ENCODE peak calls at places on chromosome 9, in five cellular contexts. D is DMS153, A is HuH-7.5, W is HAP-1, Q is SK-MEL-5. X is an unnamed sample.

GRCh38 chr9:129332581-129332980 is 154.5 kb upstream of the IER5L start:
- DNase-seq in D (no peak), Q (no peak), W (no peak), A (no peak), X (no peak)

GRCh38 chr9:98087420-98088354 is 31.2 kb downstream of the NANS start:
- DNase-seq in A (no peak), D (peak), W (no peak), Q (no peak), X (peak)

GRCh38 chr9:20702565-20702964 is 18.5 kb downstream of the FOCAD start:
- DNase-seq in W (no peak), A (no peak), Q (no peak), D (no peak), X (no peak)

GRCh38 chr9:14511452-14511851 is 181.8 kb downstream of the ZDHHC21 start:
- DNase-seq in W (no peak), Q (no peak), D (no peak), A (no peak), X (no peak)

GRCh38 chr9:70046274-70047070 is 2.8 kb downstream of the MAMDC2 start:
- DNase-seq in W (no peak), D (peak), A (no peak), Q (peak), X (peak)

GRCh38 chr9:120528834-120529233 is 51.1 kb downstream of the CDK5RAP2 start:
- DNase-seq in A (no peak), D (no peak), W (no peak), Q (no peak), X (peak)

GRCh38 chr9:94786586-94786985 is 60.1 kb downstream of the AOPEP start:
- DNase-seq in W (no peak), Q (no peak), A (no peak), D (no peak), X (no peak)

GRCh38 chr9:116959775-116960174 is 272.7 kb downstream of the TRIM32 start:
- DNase-seq in A (no peak), D (no peak), Q (no peak), W (no peak), X (no peak)

GRCh38 chr9:72592501-72593403 is 71.3 kb downstream of the TMC1 start:
- DNase-seq in D (peak), A (peak), Q (peak), W (peak), X (peak)

GRCh38 chr9:38026021-38026809 is 42.8 kb downstream of the SHB start:
- DNase-seq in Q (no peak), D (peak), A (no peak), W (no peak), X (peak)

GRCh38 chr9:72588336-72588735 is 66.9 kb downstream of the TMC1 start:
- DNase-seq in W (no peak), D (no peak), Q (no peak), A (no peak), X (no peak)

GRCh38 chr9:127163409-127163808 is 41.0 kb upstream of the ANGPTL2 start:
- DNase-seq in Q (peak), D (no peak), W (no peak), A (no peak), X (peak)

GRCh38 chr9:13279284-13280162 is at the start of gene MPDZ:
- DNase-seq in W (no peak), Q (peak), A (peak), D (peak), X (peak)

GRCh38 chr9:131485206-131485605 is 17.5 kb upstream of the POMT1 start:
- DNase-seq in Q (no peak), D (no peak), A (no peak), W (no peak), X (no peak)

GRCh38 chr9:130263601-130264413 is 1.8 kb upstream of the HMCN2 start:
- DNase-seq in Q (no peak), D (no peak), W (no peak), A (peak), X (peak)

GRCh38 chr9:100082786-100083185 is 16.0 kb downstream of the ERP44 start:
- DNase-seq in A (no peak), Q (no peak), D (no peak), W (no peak), X (no peak)

GRCh38 chr9:22817181-22817580 is 370.6 kb downstream of the DMRTA1 start:
- DNase-seq in D (no peak), Q (no peak), W (no peak), A (no peak), X (no peak)

GRCh38 chr9:10062629-10063395 is 550.0 kb downstream of the PTPRD start:
- DNase-seq in D (no peak), A (no peak), W (no peak), Q (no peak), X (no peak)

GRCh38 chr9:108682191-108682590 is 173.6 kb downstream of the ACTL7B start:
- DNase-seq in W (no peak), D (no peak), A (no peak), Q (no peak), X (no peak)

GRCh38 chr9:23824241-23825142 is 1.5 kb downstream of the ELAVL2 start:
- DNase-seq in Q (no peak), W (peak), D (no peak), A (no peak), X (peak)

GRCh38 chr9:114779352-114779845 is 26.4 kb downstream of the TNFSF15 start:
- DNase-seq in A (no peak), Q (no peak), D (peak), W (no peak), X (no peak)

GRCh38 chr9:87499455-87500015 is 1.9 kb downstream of the DAPK1 start:
- DNase-seq in W (no peak), D (no peak), Q (no peak), A (no peak), X (no peak)

GRCh38 chr9:101705135-101705661 is 33.2 kb downstream of the GRIN3A start:
- DNase-seq in W (peak), D (peak), A (no peak), Q (peak), X (peak)

GRCh38 chr9:130765135-130766030 is 69.7 kb upstream of the ABL1 start:
- DNase-seq in Q (no peak), D (no peak), A (no peak), W (no peak), X (no peak)

GRCh38 chr9:98085955-98086354 is 29.4 kb downstream of the NANS start:
- DNase-seq in W (no peak), Q (no peak), D (no peak), A (no peak), X (peak)

GRCh38 chr9:125982798-125983406 is 235.7 kb downstream of the PBX3 start:
- DNase-seq in W (no peak), D (no peak), Q (no peak), A (no peak), X (peak)